ENCODE peak calls at places on chromosomes 6 and 20, in seven cellular contexts. B is IMR-90, V is mesenchymal stem cell, S is neuronal stem cell, Q is H9, P is H1, F is trophoblast cell. C is an unnamed sample.

GRCh38 chr6:30727920-30728605 is 7.9 kb downstream of the TUBB start:
- DNase-seq in P (no peak), S (no peak), B (peak; percentile 71), V (peak; percentile 70), F (no peak), Q (no peak), C (peak; percentile 78)

GRCh38 chr6:2961971-2962370 is 9.4 kb downstream of the SERPINB6 start:
- DNase-seq in Q (peak; percentile 56), B (no peak), S (no peak), V (no peak), P (no peak), F (peak; percentile 73), C (no peak)

GRCh38 chr20:59821788-59822187 is 111.6 kb downstream of the SYCP2 start:
- DNase-seq in S (no peak), B (no peak), F (no peak), V (no peak), Q (no peak), P (no peak), C (no peak)

GRCh38 chr20:44247676-44248419 is 740 bp downstream of the GDAP1L1 start:
- DNase-seq in P (peak; percentile 96), B (peak; percentile 15), V (peak; percentile 46), Q (peak; percentile 86), S (peak; percentile 78), F (peak; percentile 35), C (peak; percentile 78)

GRCh38 chr6:81767163-81768000 is 14.9 kb upstream of the TENT5A start:
- DNase-seq in V (peak; percentile 54), B (peak; percentile 41), F (peak; percentile 76), P (no peak), S (no peak), Q (no peak), C (peak; percentile 51)

GRCh38 chr20:17024513-17025105 is 202.2 kb upstream of the PCSK2 start:
- DNase-seq in V (peak; percentile 61), S (peak; percentile 48), Q (peak; percentile 72), B (peak; percentile 79), P (no peak), F (peak; percentile 28), C (peak; percentile 97)

GRCh38 chr20:38725959-38726848 is 1.9 kb downstream of the SLC32A1 start:
- DNase-seq in Q (peak; percentile 93), S (peak; percentile 84), F (peak; percentile 17), P (peak; percentile 92), B (peak; percentile 11), V (peak; percentile 33), C (peak; percentile 97)

GRCh38 chr20:51639206-51639832 is 96.8 kb upstream of the NFATC2 start:
- DNase-seq in S (peak; percentile 69), F (peak; percentile 78), P (peak; percentile 97), Q (peak; percentile 81), V (peak; percentile 71), B (peak; percentile 70), C (peak; percentile 71)

GRCh38 chr6:133160531-133160930 is 80.6 kb upstream of the EYA4 start:
- DNase-seq in V (no peak), Q (no peak), S (no peak), P (no peak), B (peak; percentile 28), F (no peak), C (no peak)

GRCh38 chr6:40947876-40948514 is 91.0 kb downstream of the UNC5CL start:
- DNase-seq in F (no peak), V (peak; percentile 77), S (no peak), B (peak; percentile 90), P (no peak), Q (peak; percentile 36), C (peak; percentile 43)

GRCh38 chr20:51014797-51015722 is 7.8 kb downstream of the KCNG1 start:
- DNase-seq in P (peak; percentile 93), Q (peak; percentile 81), V (peak; percentile 68), B (peak; percentile 73), F (peak; percentile 61), S (peak; percentile 70), C (peak; percentile 92)

GRCh38 chr6:134551245-134551960 is 233.5 kb upstream of the SGK1 start:
- DNase-seq in P (no peak), B (peak; percentile 90), S (no peak), F (peak; percentile 91), V (peak; percentile 75), Q (no peak), C (peak; percentile 53)

GRCh38 chr6:7691675-7692452 is 34.0 kb upstream of the BMP6 start:
- DNase-seq in F (peak; percentile 92), P (no peak), B (peak; percentile 50), Q (peak; percentile 56), V (peak; percentile 34), S (no peak), C (peak; percentile 81)

GRCh38 chr6:4441981-4442434 is 306.6 kb upstream of the ECI2 start:
- DNase-seq in S (no peak), B (peak; percentile 73), V (peak; percentile 49), P (no peak), Q (no peak), F (peak; percentile 78), C (no peak)

GRCh38 chr6:40743690-40744446 is 156.7 kb upstream of the LRFN2 start:
- DNase-seq in Q (peak; percentile 60), V (no peak), B (no peak), S (no peak), P (no peak), F (no peak), C (peak; percentile 44)

GRCh38 chr6:150016324-150017185 is 8.8 kb downstream of the RAET1L start:
- DNase-seq in B (peak; percentile 61), F (peak; percentile 91), P (peak; percentile 57), V (peak; percentile 65), S (peak; percentile 63), Q (no peak), C (peak; percentile 60)

GRCh38 chr20:64056639-64056888 is 6.4 kb upstream of the TCEA2 start:
- DNase-seq in P (no peak), S (no peak), F (no peak), Q (no peak), V (no peak), B (no peak), C (no peak)

GRCh38 chr20:64053841-64054661 is 4.6 kb upstream of the SOX18 start:
- DNase-seq in B (no peak), P (no peak), Q (peak; percentile 78), V (peak; percentile 57), F (no peak), S (no peak), C (peak; percentile 86)

GRCh38 chr20:64055893-64056638 is 6.6 kb upstream of the SOX18 start:
- DNase-seq in F (no peak), B (peak; percentile 19), Q (no peak), S (no peak), P (no peak), V (peak; percentile 49), C (peak; percentile 52)

GRCh38 chr20:64056889-64057627 is 5.9 kb upstream of the TCEA2 start:
- DNase-seq in S (no peak), F (no peak), Q (no peak), V (no peak), B (no peak), P (no peak), C (no peak)

DNA sequence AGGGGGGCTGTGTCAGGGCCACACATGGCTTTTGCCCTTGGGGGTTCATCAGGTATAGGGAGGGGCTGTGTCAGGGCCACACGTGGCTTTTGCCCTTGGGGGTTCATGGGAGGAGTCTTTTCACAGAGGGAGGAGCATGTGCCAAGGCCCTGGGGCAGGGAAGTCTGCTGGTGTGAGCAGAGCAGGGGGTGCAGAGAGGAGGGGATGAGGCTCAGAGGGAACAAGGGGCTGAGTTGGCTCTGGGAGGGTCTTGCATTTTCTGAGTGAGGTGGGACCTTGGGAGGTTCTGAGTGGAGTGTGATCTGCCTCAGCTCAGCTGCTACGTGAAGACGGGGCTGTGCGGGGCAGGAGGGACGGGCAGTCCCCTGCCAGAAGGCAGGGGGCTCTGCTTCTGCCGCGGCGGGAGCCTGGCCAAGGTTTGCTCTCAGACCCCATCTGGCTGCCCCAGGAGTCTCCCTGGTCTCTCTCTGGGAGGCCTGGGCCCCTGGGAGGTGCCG is 6.0 kb upstream of the SOX18 start:
- DNase-seq in Q (no peak), S (no peak), P (no peak), F (no peak), V (no peak), B (no peak), C (no peak)
- H2BK5ac ChIP-seq in Q (no peak overlapping the region), S (no peak overlapping the region), P (no peak overlapping the region), F (peak overlapping the region; percentile 61), V (peak overlapping the region; percentile 10), B (no peak overlapping the region), C (no peak overlapping the region)

GRCh38 chr6:130575557-130575956 is 209.7 kb downstream of the TMEM200A start:
- DNase-seq in V (no peak), Q (no peak), F (no peak), S (no peak), P (no peak), B (no peak), C (no peak)
- H3K18ac ChIP-seq in V (no peak overlapping the region), Q (no peak overlapping the region), F (no peak overlapping the region), S (no peak overlapping the region), P (no peak overlapping the region), B (no peak overlapping the region), C (no peak overlapping the region)

GRCh38 chr6:89406157-89406556 is 5.9 kb downstream of the RRAGD start:
- DNase-seq in B (no peak), F (no peak), V (no peak), Q (no peak), S (no peak), P (no peak), C (no peak)

GRCh38 chr6:89400912-89401399 is 11.1 kb downstream of the RRAGD start:
- DNase-seq in V (no peak), Q (no peak), P (no peak), S (no peak), B (no peak), F (no peak), C (no peak)

GRCh38 chr6:89400050-89400449 is 12.0 kb downstream of the RRAGD start:
- DNase-seq in V (no peak), P (no peak), B (no peak), F (no peak), S (no peak), Q (no peak), C (no peak)

GRCh38 chr6:89404512-89404911 is 7.6 kb downstream of the RRAGD start:
- DNase-seq in Q (no peak), F (no peak), P (no peak), S (no peak), B (no peak), V (no peak), C (no peak)

GRCh38 chr6:89402776-89403175 is 9.3 kb downstream of the RRAGD start:
- DNase-seq in Q (no peak), V (no peak), S (no peak), B (no peak), F (no peak), P (no peak), C (no peak)
- H2BK120ac ChIP-seq in Q (no peak overlapping the region), V (no peak overlapping the region), S (no peak overlapping the region), B (no peak overlapping the region), F (no peak overlapping the region), P (no peak overlapping the region), C (no peak overlapping the region)

GRCh38 chr6:36221674-36222073 is 25.1 kb downstream of the BRPF3 start:
- DNase-seq in V (no peak), Q (no peak), S (no peak), B (no peak), P (no peak), F (no peak), C (no peak)

GRCh38 chr6:36222924-36223323 is 26.4 kb downstream of the BRPF3 start:
- DNase-seq in S (no peak), Q (no peak), B (no peak), F (no peak), V (no peak), P (no peak), C (no peak)

GRCh38 chr6:36217188-36217587 is 20.6 kb downstream of the BRPF3 start:
- DNase-seq in S (no peak), F (no peak), Q (no peak), B (no peak), P (no peak), V (no peak), C (no peak)

GRCh38 chr6:36223706-36224105 is 27.2 kb downstream of the BRPF3 start:
- DNase-seq in P (no peak), B (peak; percentile 38), F (peak; percentile 49), V (no peak), S (no peak), Q (no peak), C (no peak)

GRCh38 chr6:36220211-36220610 is 23.7 kb downstream of the BRPF3 start:
- DNase-seq in F (no peak), S (no peak), B (no peak), V (no peak), Q (no peak), P (no peak), C (no peak)
- H2BK5ac ChIP-seq in F (no peak overlapping the region), S (no peak overlapping the region), B (no peak overlapping the region), V (no peak overlapping the region), Q (no peak overlapping the region), P (no peak overlapping the region), C (no peak overlapping the region)